ENCODE peak calls at places on chromosomes 6 and 20, in eight cellular contexts. G is adrenal gland, K is K562, S is A549, D is right lobe of liver, I is IMR-90, B is H1, O is ovary. H is an unnamed sample.

GRCh38 chr6:79421707-79422484 is 115.3 kb downstream of the LCA5 start:
- DNase-seq in G (peak; percentile 79), K (no peak), S (peak; percentile 63), D (no peak), I (peak; percentile 92), B (no peak), O (no peak), H (no peak)

GRCh38 chr6:87824813-87825475 is 122.9 kb upstream of the AKIRIN2 start:
- DNase-seq in G (no peak), K (no peak), S (no peak), D (no peak), I (no peak), B (no peak), O (no peak), H (no peak)

GRCh38 chr20:8766868-8767390 is 302.0 kb upstream of the PLCB4 start:
- DNase-seq in G (no peak), K (no peak), S (no peak), D (no peak), I (no peak), B (no peak), O (no peak), H (no peak)

GRCh38 chr20:7237251-7237650 is 469.8 kb downstream of the BMP2 start:
- DNase-seq in G (no peak), K (no peak), S (no peak), D (no peak), I (no peak), B (no peak), O (no peak), H (no peak)

GRCh38 chr20:1868856-1869255 is 26.4 kb upstream of the SIRPA start:
- DNase-seq in G (peak; percentile 83), K (no peak), S (no peak), D (no peak), I (peak; percentile 64), B (no peak), O (no peak), H (no peak)

GRCh38 chr6:168908166-168908565 is 345.5 kb downstream of the THBS2 start:
- DNase-seq in G (no peak), K (no peak), S (no peak), D (no peak), I (peak; percentile 72), B (no peak), O (no peak), H (no peak)

GRCh38 chr20:34753706-34754461 is 49.7 kb downstream of the TP53INP2 start:
- DNase-seq in G (no peak), K (no peak), S (no peak), D (no peak), I (peak; percentile 60), B (no peak), O (no peak), H (no peak)

GRCh38 chr6:38307730-38308129 is 332.0 kb downstream of the BTBD9 start:
- DNase-seq in G (no peak), K (no peak), S (no peak), D (no peak), I (no peak), B (no peak), O (no peak), H (no peak)

GRCh38 chr6:70566751-70567382 is at the start of gene SDHAF4:
- DNase-seq in G (peak; percentile 94), K (peak; percentile 98), S (peak; percentile 84), D (peak; percentile 94), I (peak; percentile 76), B (peak; percentile 97), O (peak; percentile 93), H (peak; percentile 85)
- TF ChIP-seq POLR2A in G (peak; percentile 57), K (peak; percentile 95), S (peak; percentile 88), D (peak; percentile 67), I (no peak), B (peak; percentile 86), O (peak; percentile 56), H (peak; percentile 94)

GRCh38 chr6:43239054-43239453 is 4.2 kb upstream of the TTBK1 start:
- DNase-seq in G (no peak), K (no peak), S (no peak), D (no peak), I (no peak), B (no peak), O (no peak), H (no peak)
- TF ChIP-seq POLR2A in G (no peak), K (no peak), S (no peak), D (no peak), I (no peak), B (no peak), O (no peak), H (no peak)

DNA sequence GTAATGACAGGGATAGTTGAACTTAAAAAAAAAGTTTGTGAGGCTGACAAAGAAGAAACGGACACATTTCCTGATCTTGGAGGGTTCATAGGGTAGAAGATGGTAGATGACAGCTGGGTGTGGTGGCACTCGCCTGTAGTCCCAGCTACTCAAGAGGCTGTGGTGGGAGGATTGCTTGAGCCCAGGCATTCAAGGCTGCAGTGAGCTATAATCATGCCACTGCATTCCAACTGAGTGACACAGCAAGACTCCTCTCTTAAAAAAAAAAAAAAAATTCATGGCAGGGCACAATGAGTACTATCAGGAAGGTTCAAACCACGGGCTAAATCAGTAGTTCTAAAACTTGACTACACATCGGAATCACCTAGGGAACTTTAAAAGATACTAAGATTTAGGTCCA is 2.0 kb upstream of the MICA start:
- DNase-seq in G (peak; percentile 88), K (no peak), S (peak; percentile 71), D (no peak), I (peak; percentile 81), B (no peak), O (peak; percentile 49), H (no peak)
- TF ChIP-seq POLR2A in G (peak; percentile 98), K (no peak), S (no peak), D (peak; percentile 45), I (no peak), B (no peak), O (peak; percentile 52), H (no peak)

GRCh38 chr6:33295621-33296369 is 2.9 kb downstream of the RGL2 start:
- DNase-seq in G (no peak), K (no peak), S (no peak), D (peak; percentile 28), I (no peak), B (no peak), O (peak; percentile 39), H (no peak)

GRCh38 chr6:33297406-33297955 is 1.3 kb downstream of the RGL2 start:
- DNase-seq in G (peak; percentile 75), K (peak; percentile 63), S (no peak), D (peak; percentile 73), I (no peak), B (peak; percentile 91), O (peak; percentile 60), H (no peak)

GRCh38 chr6:33292996-33293682 is 3.7 kb downstream of the PFDN6 start:
- DNase-seq in G (no peak), K (no peak), S (no peak), D (no peak), I (no peak), B (no peak), O (no peak), H (no peak)

GRCh38 chr6:33296797-33297405 is 1.8 kb downstream of the RGL2 start:
- DNase-seq in G (no peak), K (no peak), S (no peak), D (peak; percentile 31), I (no peak), B (no peak), O (no peak), H (no peak)

GRCh38 chr6:33294086-33294823 is 4.5 kb downstream of the RGL2 start:
- DNase-seq in G (no peak), K (no peak), S (no peak), D (no peak), I (no peak), B (no peak), O (peak; percentile 19), H (no peak)
- TF ChIP-seq POLR2A in G (no peak), K (no peak), S (no peak), D (no peak), I (no peak), B (no peak), O (no peak), H (no peak)

GRCh38 chr6:151389640-151390275 is 1.6 kb downstream of the ZBTB2 start:
- DNase-seq in G (peak; percentile 87), K (peak; percentile 38), S (no peak), D (peak; percentile 52), I (peak; percentile 59), B (no peak), O (peak; percentile 66), H (peak; percentile 21)

GRCh38 chr6:151392429-151392828 is 1.1 kb upstream of the ZBTB2 start:
- DNase-seq in G (no peak), K (no peak), S (no peak), D (no peak), I (no peak), B (no peak), O (no peak), H (no peak)

GRCh38 chr6:151390276-151391020 is 911 bp downstream of the ZBTB2 start:
- DNase-seq in G (peak; percentile 98), K (peak; percentile 98), S (peak; percentile 97), D (peak; percentile 99), I (peak; percentile 98), B (peak; percentile 94), O (peak; percentile 99), H (peak; percentile 71)

GRCh38 chr6:151391471-151392428 is at the start of gene ZBTB2:
- DNase-seq in G (peak; percentile 82), K (peak; percentile 85), S (peak; percentile 79), D (peak; percentile 73), I (peak; percentile 89), B (peak; percentile 71), O (peak; percentile 80), H (peak; percentile 75)

DNA sequence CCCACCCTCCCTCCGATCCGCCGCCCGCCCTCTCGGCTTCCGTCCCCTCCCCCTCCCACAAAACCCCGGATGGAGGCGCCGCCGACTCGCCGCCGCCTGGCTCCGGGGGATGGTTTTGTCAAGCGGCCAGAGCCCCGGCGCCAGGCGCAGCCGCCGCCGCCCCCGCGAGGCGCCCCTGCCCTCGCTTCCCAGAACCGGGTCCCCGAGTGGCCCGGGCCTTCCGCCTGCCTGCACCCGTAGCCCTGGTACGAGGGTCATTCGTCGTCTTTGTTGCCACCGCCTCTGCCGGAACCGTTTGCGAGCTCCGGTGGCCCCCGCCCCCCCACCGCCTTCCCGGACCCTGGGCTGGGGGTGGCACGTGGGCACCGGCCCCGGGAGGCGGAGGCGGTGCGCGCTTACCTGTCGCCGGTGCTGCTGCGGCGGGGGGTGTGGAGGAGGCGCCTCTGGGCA is 313 bp downstream of the ZBTB2 start:
- DNase-seq in G (peak; percentile 82), K (peak; percentile 84), S (peak; percentile 77), D (peak; percentile 84), I (peak; percentile 60), B (no peak), O (peak; percentile 88), H (peak; percentile 18)
- TF ChIP-seq POLR2A in G (no peak), K (peak; percentile 69), S (peak; percentile 29), D (no peak), I (no peak), B (no peak), O (no peak), H (no peak)

DNA sequence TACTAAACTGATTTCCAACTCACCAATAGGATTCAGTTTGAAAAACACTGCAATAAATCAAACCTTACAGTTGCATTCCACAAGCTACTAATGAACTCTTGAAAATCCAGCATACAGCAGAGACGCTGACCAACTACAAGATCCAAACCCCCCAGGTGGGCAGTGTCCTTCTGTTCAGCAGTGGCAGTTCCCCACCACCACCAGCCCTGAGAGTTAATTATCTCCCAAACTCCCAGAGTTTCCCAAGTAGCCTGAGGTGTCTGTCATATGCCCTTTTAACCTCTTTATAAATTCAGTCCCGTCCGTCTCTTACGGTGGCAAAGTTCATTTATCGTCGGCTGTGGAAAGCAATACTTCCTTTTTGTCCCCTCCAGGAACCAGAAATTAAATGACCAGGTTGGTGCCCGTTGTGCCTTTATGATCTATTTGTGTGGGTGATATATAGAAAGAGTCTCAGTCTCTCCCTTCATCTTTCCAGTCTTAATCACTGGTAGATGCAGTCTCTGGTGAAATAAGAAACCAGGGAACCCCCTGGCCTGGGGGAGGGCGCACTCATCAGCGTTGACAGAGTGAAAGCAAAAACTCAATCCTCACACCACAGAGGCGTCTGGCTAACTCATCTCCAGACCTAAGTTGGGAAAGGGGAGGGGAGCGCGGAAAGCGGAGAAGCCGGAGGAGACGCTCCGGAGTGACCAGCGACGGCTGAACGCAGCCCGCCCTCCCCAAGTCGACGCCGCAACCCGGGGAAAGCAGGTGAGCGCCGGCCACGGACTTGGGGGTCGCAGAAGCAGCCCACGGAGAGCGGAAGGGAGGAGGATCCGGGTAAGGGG is 717 bp downstream of the MRPL14 start:
- DNase-seq in G (peak; percentile 81), K (no peak), S (peak; percentile 22), D (peak; percentile 52), I (peak; percentile 82), B (peak; percentile 68), O (no peak), H (peak; percentile 91)
- TF ChIP-seq POLR2A in G (no peak), K (peak; percentile 1), S (no peak), D (peak; percentile 65), I (peak; percentile 73), B (no peak), O (no peak), H (no peak)

H was measured in H54.